ENCODE peak calls at places on chromosomes 7 and 10, in ten cellular contexts. One of them, this sample, is unnamed.

GRCh38 chr10:121879476-121879875 is 48.4 kb downstream of the ATE1 start:
- DNase-seq in lower lobe of right lung: no peak
- DNase-seq in spleen: no peak
- DNase-seq in suprapubic skin: no peak
- DNase-seq in CD8-positive, alpha-beta T cell: no peak
- DNase-seq in B cell: no peak
- DNase-seq in GM13976: no peak
- DNase-seq in body of pancreas: no peak
- DNase-seq in prostate gland: no peak
- DNase-seq in sigmoid colon: no peak
- DNase-seq in this sample: no peak

GRCh38 chr7:39618868-39619267 is 4.5 kb upstream of the RALA start:
- DNase-seq in lower lobe of right lung: no peak
- DNase-seq in spleen: no peak
- DNase-seq in suprapubic skin: no peak
- DNase-seq in CD8-positive, alpha-beta T cell: no peak
- DNase-seq in B cell: no peak
- DNase-seq in GM13976: no peak
- DNase-seq in body of pancreas: no peak
- DNase-seq in prostate gland: no peak
- DNase-seq in sigmoid colon: no peak
- DNase-seq in this sample: no peak

GRCh38 chr10:89392974-89393373 is 551 bp downstream of the IFIT1 start:
- DNase-seq in lower lobe of right lung: no peak
- DNase-seq in spleen: no peak
- DNase-seq in suprapubic skin: no peak
- DNase-seq in CD8-positive, alpha-beta T cell: no peak
- DNase-seq in B cell: no peak
- DNase-seq in GM13976: no peak
- DNase-seq in body of pancreas: peak
- DNase-seq in prostate gland: peak
- DNase-seq in sigmoid colon: peak
- DNase-seq in this sample: no peak

GRCh38 chr7:154835924-154836529 is 166.9 kb downstream of the PAXIP1 start:
- DNase-seq in lower lobe of right lung: no peak
- DNase-seq in spleen: no peak
- DNase-seq in suprapubic skin: no peak
- DNase-seq in CD8-positive, alpha-beta T cell: no peak
- DNase-seq in B cell: no peak
- DNase-seq in GM13976: no peak
- DNase-seq in body of pancreas: no peak
- DNase-seq in prostate gland: no peak
- DNase-seq in sigmoid colon: no peak
- DNase-seq in this sample: no peak

GRCh38 chr10:125164421-125164820 is 4.1 kb upstream of the CTBP2 start:
- DNase-seq in lower lobe of right lung: no peak
- DNase-seq in spleen: no peak
- DNase-seq in suprapubic skin: peak
- DNase-seq in CD8-positive, alpha-beta T cell: no peak
- DNase-seq in B cell: no peak
- DNase-seq in GM13976: no peak
- DNase-seq in body of pancreas: no peak
- DNase-seq in prostate gland: no peak
- DNase-seq in sigmoid colon: peak
- DNase-seq in this sample: no peak

GRCh38 chr10:132945894-132946255 is 3.5 kb upstream of the CFAP46 start:
- DNase-seq in lower lobe of right lung: no peak
- DNase-seq in spleen: no peak
- DNase-seq in suprapubic skin: no peak
- DNase-seq in CD8-positive, alpha-beta T cell: no peak
- DNase-seq in B cell: no peak
- DNase-seq in GM13976: no peak
- DNase-seq in body of pancreas: no peak
- DNase-seq in prostate gland: no peak
- DNase-seq in sigmoid colon: no peak
- DNase-seq in this sample: no peak

GRCh38 chr7:142855756-142856564 is 1.1 kb downstream of the EPHB6 start:
- DNase-seq in lower lobe of right lung: peak
- DNase-seq in spleen: peak
- DNase-seq in suprapubic skin: peak
- DNase-seq in CD8-positive, alpha-beta T cell: no peak
- DNase-seq in B cell: no peak
- DNase-seq in GM13976: no peak
- DNase-seq in body of pancreas: peak
- DNase-seq in prostate gland: peak
- DNase-seq in sigmoid colon: peak
- DNase-seq in this sample: no peak

GRCh38 chr10:110764378-110764777 is 107.3 kb upstream of the PDCD4 start:
- DNase-seq in lower lobe of right lung: no peak
- DNase-seq in spleen: no peak
- DNase-seq in suprapubic skin: no peak
- DNase-seq in CD8-positive, alpha-beta T cell: no peak
- DNase-seq in B cell: no peak
- DNase-seq in GM13976: no peak
- DNase-seq in body of pancreas: no peak
- DNase-seq in prostate gland: no peak
- DNase-seq in sigmoid colon: peak
- DNase-seq in this sample: no peak

GRCh38 chr7:110386006-110386405 is 704.9 kb upstream of the LRRN3 start:
- DNase-seq in lower lobe of right lung: no peak
- DNase-seq in spleen: no peak
- DNase-seq in suprapubic skin: no peak
- DNase-seq in CD8-positive, alpha-beta T cell: no peak
- DNase-seq in B cell: no peak
- DNase-seq in GM13976: no peak
- DNase-seq in body of pancreas: no peak
- DNase-seq in prostate gland: no peak
- DNase-seq in sigmoid colon: no peak
- DNase-seq in this sample: no peak

GRCh38 chr7:27185013-27185707 is at the start of gene HOXA11:
- DNase-seq in lower lobe of right lung: no peak
- DNase-seq in spleen: peak
- DNase-seq in suprapubic skin: peak
- DNase-seq in CD8-positive, alpha-beta T cell: no peak
- DNase-seq in B cell: no peak
- DNase-seq in GM13976: no peak
- DNase-seq in body of pancreas: no peak
- DNase-seq in prostate gland: peak
- DNase-seq in sigmoid colon: peak
- DNase-seq in this sample: no peak

GRCh38 chr7:31633454-31633853 is 53.6 kb upstream of the PPP1R17 start:
- DNase-seq in lower lobe of right lung: no peak
- DNase-seq in spleen: no peak
- DNase-seq in suprapubic skin: no peak
- DNase-seq in CD8-positive, alpha-beta T cell: no peak
- DNase-seq in B cell: no peak
- DNase-seq in GM13976: no peak
- DNase-seq in body of pancreas: no peak
- DNase-seq in prostate gland: no peak
- DNase-seq in sigmoid colon: no peak
- DNase-seq in this sample: no peak

GRCh38 chr7:31633894-31634494 is 53.0 kb upstream of the PPP1R17 start:
- DNase-seq in lower lobe of right lung: no peak
- DNase-seq in spleen: no peak
- DNase-seq in suprapubic skin: no peak
- DNase-seq in CD8-positive, alpha-beta T cell: no peak
- DNase-seq in B cell: no peak
- DNase-seq in GM13976: peak
- DNase-seq in body of pancreas: peak
- DNase-seq in prostate gland: peak
- DNase-seq in sigmoid colon: no peak
- DNase-seq in this sample: peak
- TF ChIP-seq CTCF in lower lobe of right lung: peak
- TF ChIP-seq CTCF in spleen: peak
- TF ChIP-seq CTCF in suprapubic skin: peak
- TF ChIP-seq CTCF in CD8-positive, alpha-beta T cell: no peak
- TF ChIP-seq CTCF in B cell: no peak
- TF ChIP-seq CTCF in GM13976: peak
- TF ChIP-seq CTCF in body of pancreas: peak
- TF ChIP-seq CTCF in prostate gland: peak
- TF ChIP-seq CTCF in sigmoid colon: peak
- TF ChIP-seq CTCF in this sample: peak

GRCh38 chr10:84200537-84201243 is 6.4 kb downstream of the CDHR1 start:
- DNase-seq in lower lobe of right lung: no peak
- DNase-seq in spleen: peak
- DNase-seq in suprapubic skin: no peak
- DNase-seq in CD8-positive, alpha-beta T cell: no peak
- DNase-seq in B cell: no peak
- DNase-seq in GM13976: no peak
- DNase-seq in body of pancreas: no peak
- DNase-seq in prostate gland: no peak
- DNase-seq in sigmoid colon: peak
- DNase-seq in this sample: no peak

GRCh38 chr10:84204122-84204521 is 9.8 kb downstream of the CDHR1 start:
- DNase-seq in lower lobe of right lung: no peak
- DNase-seq in spleen: peak
- DNase-seq in suprapubic skin: no peak
- DNase-seq in CD8-positive, alpha-beta T cell: no peak
- DNase-seq in B cell: no peak
- DNase-seq in GM13976: peak
- DNase-seq in body of pancreas: no peak
- DNase-seq in prostate gland: no peak
- DNase-seq in sigmoid colon: no peak
- DNase-seq in this sample: no peak

GRCh38 chr10:84201682-84202081 is 7.3 kb downstream of the CDHR1 start:
- DNase-seq in lower lobe of right lung: no peak
- DNase-seq in spleen: peak
- DNase-seq in suprapubic skin: no peak
- DNase-seq in CD8-positive, alpha-beta T cell: no peak
- DNase-seq in B cell: no peak
- DNase-seq in GM13976: no peak
- DNase-seq in body of pancreas: no peak
- DNase-seq in prostate gland: no peak
- DNase-seq in sigmoid colon: no peak
- DNase-seq in this sample: no peak

GRCh38 chr10:84201244-84201606 is 6.9 kb downstream of the CDHR1 start:
- DNase-seq in lower lobe of right lung: no peak
- DNase-seq in spleen: no peak
- DNase-seq in suprapubic skin: no peak
- DNase-seq in CD8-positive, alpha-beta T cell: no peak
- DNase-seq in B cell: no peak
- DNase-seq in GM13976: no peak
- DNase-seq in body of pancreas: no peak
- DNase-seq in prostate gland: no peak
- DNase-seq in sigmoid colon: peak
- DNase-seq in this sample: no peak

DNA sequence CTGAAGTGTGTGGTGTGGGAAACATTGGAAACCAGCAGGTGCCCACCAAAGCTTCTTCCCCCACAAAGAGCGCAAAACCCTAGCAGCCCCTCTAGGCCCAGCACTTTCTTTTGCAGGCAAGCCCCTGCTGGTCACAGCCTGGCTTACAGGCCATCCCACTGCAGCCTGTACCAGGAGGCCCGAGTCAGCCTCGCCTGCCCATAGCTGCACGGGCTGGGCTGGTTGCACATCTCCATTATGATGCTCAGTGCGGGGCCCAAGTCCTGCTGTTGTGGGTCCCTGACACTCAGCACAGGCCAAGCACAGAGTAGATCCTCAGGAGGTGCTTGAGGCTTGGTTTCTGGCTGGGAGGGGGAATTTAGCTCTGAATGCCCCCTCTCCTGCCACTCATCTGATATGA is 8.0 kb downstream of the CDHR1 start:
- DNase-seq in lower lobe of right lung: no peak
- DNase-seq in spleen: peak
- DNase-seq in suprapubic skin: no peak
- DNase-seq in CD8-positive, alpha-beta T cell: no peak
- DNase-seq in B cell: no peak
- DNase-seq in GM13976: no peak
- DNase-seq in body of pancreas: no peak
- DNase-seq in prostate gland: no peak
- DNase-seq in sigmoid colon: no peak
- DNase-seq in this sample: no peak
- TF ChIP-seq CTCF in lower lobe of right lung: no peak
- TF ChIP-seq CTCF in spleen: no peak
- TF ChIP-seq CTCF in suprapubic skin: no peak
- TF ChIP-seq CTCF in CD8-positive, alpha-beta T cell: no peak
- TF ChIP-seq CTCF in B cell: no peak
- TF ChIP-seq CTCF in GM13976: no peak
- TF ChIP-seq CTCF in body of pancreas: no peak
- TF ChIP-seq CTCF in prostate gland: no peak
- TF ChIP-seq CTCF in sigmoid colon: no peak
- TF ChIP-seq CTCF in this sample: no peak

DNA sequence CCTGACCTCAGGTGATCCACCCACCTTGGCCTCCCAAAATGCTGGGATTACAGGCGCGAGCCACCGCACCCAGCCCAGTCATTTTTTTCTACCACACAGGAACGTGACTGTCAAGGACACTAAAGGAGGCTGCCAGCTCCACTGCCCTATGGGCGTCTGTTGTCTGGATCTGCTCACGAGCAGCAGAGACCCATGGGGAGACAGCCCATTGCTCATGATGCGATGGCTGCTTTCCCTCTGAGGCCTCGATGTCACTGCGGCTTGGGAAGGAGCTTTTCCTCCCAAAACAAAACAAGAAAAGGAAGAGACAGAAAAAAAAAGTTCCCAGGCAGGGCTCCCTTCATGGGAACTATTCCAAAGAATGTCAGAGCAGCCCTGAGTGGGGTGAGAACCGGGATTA is 70.5 kb downstream of the DENND2A start:
- DNase-seq in lower lobe of right lung: no peak
- DNase-seq in spleen: peak
- DNase-seq in suprapubic skin: no peak
- DNase-seq in CD8-positive, alpha-beta T cell: no peak
- DNase-seq in B cell: no peak
- DNase-seq in GM13976: no peak
- DNase-seq in body of pancreas: no peak
- DNase-seq in prostate gland: no peak
- DNase-seq in sigmoid colon: no peak
- DNase-seq in this sample: no peak
- TF ChIP-seq CTCF in lower lobe of right lung: no peak
- TF ChIP-seq CTCF in spleen: no peak
- TF ChIP-seq CTCF in suprapubic skin: no peak
- TF ChIP-seq CTCF in CD8-positive, alpha-beta T cell: no peak
- TF ChIP-seq CTCF in B cell: no peak
- TF ChIP-seq CTCF in GM13976: no peak
- TF ChIP-seq CTCF in body of pancreas: no peak
- TF ChIP-seq CTCF in prostate gland: no peak
- TF ChIP-seq CTCF in sigmoid colon: no peak
- TF ChIP-seq CTCF in this sample: no peak

DNA sequence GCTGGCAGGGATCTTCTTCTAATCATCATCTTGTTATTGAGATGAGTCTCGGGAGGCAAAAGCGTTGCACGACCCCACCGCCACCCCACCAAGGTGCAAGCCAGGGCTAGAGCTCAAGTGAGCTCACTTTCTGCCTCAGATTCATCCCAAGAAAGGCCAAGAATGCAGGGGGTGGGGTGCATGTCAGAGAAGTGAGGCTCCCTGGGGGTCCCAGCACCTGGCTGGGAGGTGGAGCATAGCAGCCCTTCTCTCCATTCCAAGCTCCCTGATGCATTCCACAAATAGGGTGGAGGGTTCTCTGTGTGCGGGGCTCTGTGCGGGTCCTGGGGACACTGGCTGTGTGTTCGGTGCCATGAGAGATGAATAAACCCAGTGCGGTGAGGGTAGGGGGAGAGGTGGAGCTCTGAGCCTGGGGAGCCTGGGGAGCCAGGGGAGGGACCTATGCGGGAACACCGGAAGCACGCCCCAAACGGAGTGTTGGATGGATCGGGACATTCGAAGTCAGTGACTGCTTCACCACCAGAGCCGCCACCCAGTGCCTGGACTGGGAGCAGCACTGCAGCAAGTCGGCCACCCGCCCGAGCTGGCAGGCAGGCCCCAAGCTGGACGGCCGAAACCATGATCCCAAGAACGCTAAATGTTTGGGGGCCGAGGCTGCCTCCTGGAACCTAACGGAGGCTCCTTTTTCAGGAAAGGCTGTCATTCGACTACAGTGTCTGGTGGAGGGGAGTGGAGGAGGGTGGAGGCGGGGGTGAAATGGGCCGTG is 17.9 kb upstream of the HMX3 start:
- DNase-seq in lower lobe of right lung: no peak
- DNase-seq in spleen: no peak
- DNase-seq in suprapubic skin: no peak
- DNase-seq in CD8-positive, alpha-beta T cell: no peak
- DNase-seq in B cell: peak
- DNase-seq in GM13976: no peak
- DNase-seq in body of pancreas: no peak
- DNase-seq in prostate gland: no peak
- DNase-seq in sigmoid colon: no peak
- DNase-seq in this sample: no peak
- TF ChIP-seq CTCF in lower lobe of right lung: no peak
- TF ChIP-seq CTCF in spleen: no peak
- TF ChIP-seq CTCF in suprapubic skin: no peak
- TF ChIP-seq CTCF in CD8-positive, alpha-beta T cell: no peak
- TF ChIP-seq CTCF in B cell: no peak
- TF ChIP-seq CTCF in GM13976: no peak
- TF ChIP-seq CTCF in body of pancreas: no peak
- TF ChIP-seq CTCF in prostate gland: no peak
- TF ChIP-seq CTCF in sigmoid colon: no peak
- TF ChIP-seq CTCF in this sample: no peak

This sample was measured in progenitor cell of endocrine pancreas.